ENCODE peak calls at places on chromosomes 4 and X, in four cellular contexts. P is heart left ventricle, F is cardiac muscle cell, I is HCT116. A is an unnamed sample.

GRCh38 chr4:169256856-169257756 is 13.7 kb downstream of the SH3RF1 start:
- DNase-seq in P (no peak), F (no peak), I (no peak), A (no peak)

GRCh38 chrX:114976321-114976720 is 41.1 kb downstream of the IL13RA2 start:
- DNase-seq in P (no peak), F (no peak), I (no peak), A (no peak)

GRCh38 chr4:76108467-76109181 is 34.1 kb downstream of the ART3 start:
- DNase-seq in P (no peak), F (no peak), I (no peak), A (no peak)

GRCh38 chr4:146637853-146638800 is 566 bp upstream of the POU4F2 start:
- DNase-seq in P (no peak), F (peak; percentile 18), I (no peak), A (no peak)

GRCh38 chr4:4461850-4462249 is 74.9 kb downstream of the NSG1 start:
- DNase-seq in P (no peak), F (no peak), I (no peak), A (no peak)

GRCh38 chr4:182174979-182175378 is 68.2 kb upstream of the TENM3 start:
- DNase-seq in P (no peak), F (no peak), I (no peak), A (no peak)

GRCh38 chr4:7779194-7779768 is 160.4 kb downstream of the AFAP1 start:
- DNase-seq in P (no peak), F (peak; percentile 42), I (no peak), A (no peak)

GRCh38 chr4:158211288-158211687 is 1.0 kb downstream of the TMEM144 start:
- DNase-seq in P (no peak), F (peak; percentile 2), I (no peak), A (no peak)

GRCh38 chrX:142359359-142359758 is 154.3 kb upstream of the MAGEC2 start:
- DNase-seq in P (no peak), F (no peak), I (no peak), A (no peak)

GRCh38 chr4:78477276-78477675 is 74.3 kb upstream of the ANXA3 start:
- DNase-seq in P (no peak), F (no peak), I (no peak), A (no peak)

GRCh38 chr4:42277291-42277690 is 120.0 kb upstream of the SHISA3 start:
- DNase-seq in P (no peak), F (no peak), I (no peak), A (no peak)

GRCh38 chr4:87270144-87270543 is 49.7 kb upstream of the KLHL8 start:
- DNase-seq in P (no peak), F (peak; percentile 32), I (peak; percentile 39), A (no peak)

GRCh38 chr4:82402196-82402775 is 28.0 kb downstream of the HNRNPDL start:
- DNase-seq in P (no peak), F (no peak), I (no peak), A (no peak)

GRCh38 chr4:8640816-8641215 is 48.3 kb downstream of the CPZ start:
- DNase-seq in P (no peak), F (no peak), I (no peak), A (no peak)

GRCh38 chrX:15495801-15496200 is 2.7 kb upstream of the PIR start:
- DNase-seq in P (no peak), F (no peak), I (no peak), A (no peak)

GRCh38 chrX:150152546-150152945 is 210.6 kb upstream of the MAMLD1 start:
- DNase-seq in P (no peak), F (no peak), I (no peak), A (no peak)

GRCh38 chr4:34512631-34513030 is 1731.7 kb downstream of the ARAP2 start:
- DNase-seq in P (no peak), F (no peak), I (no peak), A (no peak)

GRCh38 chr4:95957054-95957453 is 117.2 kb downstream of the PDHA2 start:
- DNase-seq in P (no peak), F (no peak), I (no peak), A (no peak)

GRCh38 chrX:97039363-97040029 is 155.8 kb downstream of the RPA4 start:
- DNase-seq in P (peak; percentile 66), F (no peak), I (no peak), A (no peak)

GRCh38 chr4:107619065-107619464 is 101.0 kb downstream of the PAPSS1 start:
- DNase-seq in P (no peak), F (no peak), I (no peak), A (no peak)

GRCh38 chr4:94653095-94653649 is 104.6 kb upstream of the BMPR1B start:
- DNase-seq in P (no peak), F (no peak), I (no peak), A (no peak)

GRCh38 chr4:88706574-88706973 is 8.9 kb upstream of the NAP1L5 start:
- DNase-seq in P (no peak), F (peak; percentile 74), I (no peak), A (no peak)

GRCh38 chrX:153818571-153819397 is 11.6 kb downstream of the PDZD4 start:
- DNase-seq in P (no peak), F (peak; percentile 70), I (no peak), A (no peak)

GRCh38 chr4:90198086-90198847 is 71.1 kb downstream of the CCSER1 start:
- DNase-seq in P (no peak), F (no peak), I (no peak), A (no peak)

GRCh38 chrX:153153516-153153915 is 25.6 kb upstream of the MAGEA1 start:
- DNase-seq in P (no peak), F (no peak), I (no peak), A (no peak)

GRCh38 chr4:74440356-74440755 is 4.6 kb upstream of the AREG start:
- DNase-seq in P (no peak), F (no peak), I (no peak), A (no peak)

GRCh38 chrX:132669142-132669541 is 180.3 kb upstream of the MBNL3 start:
- DNase-seq in P (no peak), F (peak; percentile 52), I (no peak), A (no peak)

GRCh38 chrX:66164931-66165330 is 884 bp downstream of the HEPH start:
- DNase-seq in P (no peak), F (no peak), I (no peak), A (no peak)

DNA sequence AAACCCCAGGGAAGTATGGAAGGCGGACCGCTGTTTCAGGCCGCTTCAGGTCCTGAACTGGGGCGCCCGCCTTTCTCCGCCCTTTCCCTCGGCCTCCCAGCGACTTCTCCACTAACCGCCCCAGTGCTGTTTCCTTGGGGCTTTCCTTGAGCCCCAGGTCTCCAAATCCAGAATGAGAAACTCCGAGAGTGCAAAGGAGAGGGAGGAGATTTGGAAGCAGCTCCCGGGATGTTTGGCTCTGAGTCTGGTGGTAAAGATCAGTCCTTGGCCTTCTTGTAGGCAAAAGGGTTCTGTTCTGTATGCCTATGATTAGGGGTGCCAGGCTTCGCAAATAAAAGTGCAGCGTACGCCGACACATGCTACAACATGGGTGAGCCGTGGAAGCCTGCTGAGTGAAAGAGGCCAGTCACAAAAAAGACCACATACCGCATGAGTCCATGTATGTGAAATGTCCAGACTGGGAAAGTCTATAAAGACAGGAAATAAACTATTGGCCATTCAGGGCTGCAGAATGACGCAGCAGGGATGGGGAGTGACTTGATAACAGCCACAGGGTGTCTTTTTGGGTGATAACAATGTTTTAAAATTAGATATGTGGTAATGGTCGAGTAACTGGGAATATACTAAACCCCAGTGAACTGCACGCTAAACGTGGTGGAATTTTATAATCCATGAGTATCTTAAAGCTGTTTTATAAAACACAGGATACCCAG is 99.8 kb downstream of the TRAPPC11 start:
- DNase-seq in P (no peak), F (no peak), I (no peak), A (no peak)
- H3K27ac ChIP-seq in P (peak overlapping the region; percentile 66), F (no peak overlapping the region), I (no peak overlapping the region), A (no peak overlapping the region)

GRCh38 chr4:153205028-153205648 is 895 bp downstream of the TRIM2 start:
- DNase-seq in P (no peak), F (no peak), I (no peak), A (no peak)
- H3K4me3 ChIP-seq in P (peak overlapping the region; percentile 60), F (peak overlapping the region; percentile 16), I (peak overlapping the region; percentile 69), A (peak overlapping the region; percentile 84)

DNA sequence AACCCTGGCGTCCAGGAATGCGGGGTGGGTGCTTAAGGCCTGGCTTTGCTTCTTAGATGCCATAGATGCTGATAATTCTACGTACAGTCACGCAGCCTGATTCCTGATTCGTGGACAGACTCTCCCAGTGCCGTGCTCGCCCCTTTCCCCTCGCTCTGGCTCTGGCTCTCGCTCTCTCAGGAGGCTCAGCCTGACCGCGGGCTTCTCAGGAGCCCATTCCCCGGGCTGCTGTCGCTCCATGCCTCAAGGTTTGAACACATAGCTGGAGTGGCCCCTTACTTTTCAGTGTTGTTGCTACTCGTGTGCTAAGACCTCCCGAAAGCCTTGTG is 59.2 kb upstream of the ZC4H2 start:
- DNase-seq in P (peak; percentile 22), F (no peak), I (no peak), A (peak; percentile 18)
- H3K27ac ChIP-seq in P (peak overlapping the region; percentile 75), F (peak overlapping the region; percentile 92), I (no peak overlapping the region), A (peak overlapping the region; percentile 84)

GRCh38 chr4:153222162-153222789 is 18.0 kb downstream of the TRIM2 start:
- DNase-seq in P (peak; percentile 55), F (peak; percentile 76), I (no peak), A (peak; percentile 65)

GRCh38 chr4:153220709-153221367 is 16.6 kb downstream of the TRIM2 start:
- DNase-seq in P (no peak), F (no peak), I (no peak), A (no peak)

GRCh38 chr4:153223418-153223792 is 19.2 kb downstream of the TRIM2 start:
- DNase-seq in P (no peak), F (peak; percentile 70), I (no peak), A (no peak)

GRCh38 chr4:153222790-153223417 is 18.7 kb downstream of the TRIM2 start:
- DNase-seq in P (peak; percentile 64), F (peak; percentile 72), I (no peak), A (peak; percentile 66)

GRCh38 chr4:153221783-153222161 is 17.5 kb downstream of the TRIM2 start:
- DNase-seq in P (no peak), F (no peak), I (no peak), A (no peak)
- H3K4me3 ChIP-seq in P (peak overlapping the region; percentile 90), F (peak overlapping the region; percentile 49), I (peak overlapping the region; percentile 62), A (peak overlapping the region; percentile 61)

GRCh38 chr4:167234388-167234881 is at the start of gene SPOCK3:
- DNase-seq in P (peak; percentile 48), F (peak; percentile 82), I (peak; percentile 18), A (peak; percentile 84)
- H3K27ac ChIP-seq in P (no peak within 1 kb of the TSS), F (no peak within 1 kb of the TSS), I (no peak within 1 kb of the TSS), A (peak within 1 kb of the TSS; percentile 95)

GRCh38 chrX:1673337-1673736 is 58.5 kb downstream of the ASMT start:
- DNase-seq in P (no peak), F (peak; percentile 10), I (peak; percentile 46), A (no peak)
- H3K4me3 ChIP-seq in P (no peak overlapping the region), F (no peak overlapping the region), I (no peak overlapping the region), A (no peak overlapping the region)

DNA sequence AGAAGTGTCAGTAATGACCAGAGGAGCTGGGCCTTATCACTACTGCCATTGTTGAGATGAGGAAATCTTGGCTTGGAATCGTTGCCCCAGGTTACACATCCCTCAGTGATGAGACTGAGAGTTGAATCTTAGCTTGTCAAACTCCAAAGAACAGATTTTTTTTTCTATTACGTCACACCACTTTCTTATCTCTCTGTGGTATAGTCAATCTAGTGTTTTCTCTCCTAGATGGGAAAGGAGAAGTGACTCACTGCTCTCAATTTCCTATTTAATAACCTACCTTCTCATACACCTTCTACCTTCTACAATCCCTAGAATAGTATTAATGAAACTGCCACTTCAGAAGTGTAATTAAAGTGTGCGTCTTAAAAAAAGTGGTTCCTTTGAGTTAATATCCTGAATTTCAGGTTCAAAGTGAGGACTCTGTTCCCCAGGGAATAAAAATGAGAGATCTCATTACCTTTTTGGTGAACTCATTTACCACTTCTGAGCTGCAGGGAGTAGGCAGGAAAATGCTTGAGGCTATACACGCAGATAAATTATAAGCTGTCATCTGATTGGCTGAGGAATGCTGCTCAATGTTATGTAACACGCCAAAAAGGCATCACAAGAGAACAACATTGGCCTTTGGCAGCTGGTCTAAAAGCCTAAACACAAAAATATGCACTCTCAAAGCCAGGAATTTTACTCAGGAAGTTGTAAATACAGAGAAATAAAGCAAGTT is 59.3 kb downstream of the MAD2L1 start:
- DNase-seq in P (no peak), F (no peak), I (no peak), A (no peak)
- H3K27ac ChIP-seq in P (no peak overlapping the region), F (no peak overlapping the region), I (no peak overlapping the region), A (no peak overlapping the region)